ENCODE peak calls at places on chromosomes 7 and 10, in four cellular contexts. One of them, this sample, is unnamed.

GRCh38 chr7:131188367-131189339 is 139.0 kb upstream of the MKLN1 start:
- DNase-seq in K562: peak; percentile 58
- DNase-seq in IMR-90: peak; percentile 98
- DNase-seq in GM12878: peak; percentile 61
- DNase-seq in this sample: peak; percentile 79

GRCh38 chr7:16989883-16990413 is 108.2 kb upstream of the AGR3 start:
- DNase-seq in K562: no peak
- DNase-seq in IMR-90: peak; percentile 80
- DNase-seq in GM12878: no peak
- DNase-seq in this sample: peak; percentile 96

GRCh38 chr10:126468876-126469643 is 80.8 kb upstream of the ADAM12 start:
- DNase-seq in K562: no peak
- DNase-seq in IMR-90: no peak
- DNase-seq in GM12878: no peak
- DNase-seq in this sample: no peak

GRCh38 chr10:34880817-34881216 is 65.7 kb upstream of the PARD3 start:
- DNase-seq in K562: no peak
- DNase-seq in IMR-90: no peak
- DNase-seq in GM12878: no peak
- DNase-seq in this sample: no peak

GRCh38 chr10:86389441-86390193 is 23.0 kb upstream of the GRID1 start:
- DNase-seq in K562: peak; percentile 55
- DNase-seq in IMR-90: peak; percentile 19
- DNase-seq in GM12878: no peak
- DNase-seq in this sample: peak; percentile 43

GRCh38 chr7:1514993-1515392 is 10.8 kb upstream of the INTS1 start:
- DNase-seq in K562: no peak
- DNase-seq in IMR-90: no peak
- DNase-seq in GM12878: no peak
- DNase-seq in this sample: no peak

GRCh38 chr10:110081914-110082313 is 74.1 kb downstream of the ADD3 start:
- DNase-seq in K562: no peak
- DNase-seq in IMR-90: no peak
- DNase-seq in GM12878: no peak
- DNase-seq in this sample: peak; percentile 23

GRCh38 chr7:8261711-8262695 is at the start of gene ICA1:
- DNase-seq in K562: peak; percentile 78
- DNase-seq in IMR-90: no peak
- DNase-seq in GM12878: no peak
- DNase-seq in this sample: peak; percentile 39

GRCh38 chr7:44306608-44307007 is 18.8 kb downstream of the CAMK2B start:
- DNase-seq in K562: peak; percentile 9
- DNase-seq in IMR-90: no peak
- DNase-seq in GM12878: no peak
- DNase-seq in this sample: no peak

GRCh38 chr10:95297402-95297801 is 6.6 kb upstream of the PDLIM1 start:
- DNase-seq in K562: peak; percentile 24
- DNase-seq in IMR-90: no peak
- DNase-seq in GM12878: no peak
- DNase-seq in this sample: no peak

GRCh38 chr7:47755248-47755647 is 173.3 kb upstream of the TNS3 start:
- DNase-seq in K562: no peak
- DNase-seq in IMR-90: no peak
- DNase-seq in GM12878: no peak
- DNase-seq in this sample: no peak

GRCh38 chr7:29274156-29275017 is 79.8 kb downstream of the CHN2 start:
- DNase-seq in K562: no peak
- DNase-seq in IMR-90: no peak
- DNase-seq in GM12878: no peak
- DNase-seq in this sample: no peak

GRCh38 chr7:155505422-155505793 is 41.0 kb downstream of the CNPY1 start:
- DNase-seq in K562: no peak
- DNase-seq in IMR-90: no peak
- DNase-seq in GM12878: no peak
- DNase-seq in this sample: no peak

GRCh38 chr7:157120181-157120580 is 18.5 kb upstream of the UBE3C start:
- DNase-seq in K562: no peak
- DNase-seq in IMR-90: no peak
- DNase-seq in GM12878: no peak
- DNase-seq in this sample: no peak

GRCh38 chr10:80971461-80971860 is 433.8 kb downstream of the SH2D4B start:
- DNase-seq in K562: no peak
- DNase-seq in IMR-90: no peak
- DNase-seq in GM12878: no peak
- DNase-seq in this sample: no peak

GRCh38 chr10:101485681-101486554 is 102.1 kb downstream of the POLL start:
- DNase-seq in K562: no peak
- DNase-seq in IMR-90: no peak
- DNase-seq in GM12878: no peak
- DNase-seq in this sample: no peak

GRCh38 chr7:12754179-12754578 is 66.7 kb downstream of the ARL4A start:
- DNase-seq in K562: no peak
- DNase-seq in IMR-90: peak; percentile 16
- DNase-seq in GM12878: no peak
- DNase-seq in this sample: no peak

GRCh38 chr10:91907914-91908357 is 1.4 kb downstream of the FGFBP3 start:
- DNase-seq in K562: no peak
- DNase-seq in IMR-90: no peak
- DNase-seq in GM12878: no peak
- DNase-seq in this sample: peak; percentile 29

GRCh38 chr7:116836080-116836479 is 26.3 kb upstream of the CAPZA2 start:
- DNase-seq in K562: no peak
- DNase-seq in IMR-90: no peak
- DNase-seq in GM12878: no peak
- DNase-seq in this sample: no peak

GRCh38 chr7:113292105-113292504 is 173.8 kb upstream of the SMIM30 start:
- DNase-seq in K562: no peak
- DNase-seq in IMR-90: no peak
- DNase-seq in GM12878: no peak
- DNase-seq in this sample: no peak

GRCh38 chr10:33335550-33335799 is 1.0 kb upstream of the NRP1 start:
- DNase-seq in K562: no peak
- DNase-seq in IMR-90: no peak
- DNase-seq in GM12878: no peak
- DNase-seq in this sample: peak; percentile 58

GRCh38 chr7:13920053-13920697 is 69.3 kb downstream of the ETV1 start:
- DNase-seq in K562: peak; percentile 9
- DNase-seq in IMR-90: peak; percentile 100
- DNase-seq in GM12878: no peak
- DNase-seq in this sample: peak; percentile 7

GRCh38 chr7:37908221-37908788 is 8.3 kb downstream of the SFRP4 start:
- DNase-seq in K562: no peak
- DNase-seq in IMR-90: peak; percentile 26
- DNase-seq in GM12878: no peak
- DNase-seq in this sample: no peak

GRCh38 chr7:123580406-123581161 is 21.0 kb upstream of the ASB15 start:
- DNase-seq in K562: no peak
- DNase-seq in IMR-90: peak; percentile 42
- DNase-seq in GM12878: no peak
- DNase-seq in this sample: peak; percentile 53

GRCh38 chr10:46537309-46537708 is 19.1 kb downstream of the GPRIN2 start:
- DNase-seq in K562: no peak
- DNase-seq in IMR-90: no peak
- DNase-seq in GM12878: no peak
- DNase-seq in this sample: no peak

GRCh38 chr7:6648066-6648814 is 11.1 kb downstream of the ZNF316 start:
- DNase-seq in K562: no peak
- DNase-seq in IMR-90: no peak
- DNase-seq in GM12878: no peak
- DNase-seq in this sample: no peak

GRCh38 chr7:6650521-6651011 is 13.4 kb downstream of the ZNF316 start:
- DNase-seq in K562: no peak
- DNase-seq in IMR-90: no peak
- DNase-seq in GM12878: no peak
- DNase-seq in this sample: no peak

GRCh38 chr7:6648815-6649104 is 11.6 kb downstream of the ZNF316 start:
- DNase-seq in K562: no peak
- DNase-seq in IMR-90: no peak
- DNase-seq in GM12878: no peak
- DNase-seq in this sample: no peak

GRCh38 chr7:6650086-6650485 is 13.0 kb downstream of the ZNF316 start:
- DNase-seq in K562: no peak
- DNase-seq in IMR-90: no peak
- DNase-seq in GM12878: no peak
- DNase-seq in this sample: no peak

DNA sequence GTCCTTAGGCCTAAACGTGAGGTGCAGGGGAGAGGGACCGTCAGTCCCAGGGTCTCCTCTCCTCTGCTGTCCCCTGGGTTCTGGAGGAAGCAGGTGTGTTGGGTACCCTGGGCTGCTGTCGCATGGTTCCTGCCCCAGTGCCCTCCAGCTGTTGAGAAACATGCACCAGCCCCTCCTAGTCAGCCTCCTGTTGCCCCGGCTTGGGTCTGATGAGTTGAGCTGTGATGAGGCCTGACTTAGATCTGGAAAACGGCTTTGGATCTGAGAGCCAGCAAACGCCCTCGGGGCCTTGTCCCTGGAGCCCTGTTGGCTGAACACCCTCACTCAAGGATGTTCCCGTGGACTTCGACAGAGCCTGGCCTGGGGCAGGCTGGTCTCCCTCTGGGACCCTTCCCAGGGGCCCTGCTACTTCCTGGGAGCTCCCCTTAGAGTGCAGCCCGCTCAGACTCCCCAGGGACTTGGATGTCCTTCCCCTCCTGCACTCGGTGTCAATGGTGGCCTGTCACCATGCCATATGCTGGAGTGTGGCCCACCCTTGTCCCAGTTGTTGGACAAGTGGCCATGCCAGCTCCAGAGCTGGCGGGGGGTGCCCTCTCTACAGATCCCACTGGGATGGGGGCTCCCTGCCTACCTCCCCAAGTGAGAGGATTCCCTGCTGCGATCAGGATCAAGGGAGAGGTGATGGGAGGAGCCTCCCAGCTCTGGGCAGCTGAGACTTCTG is 12.3 kb downstream of the ZNF316 start:
- DNase-seq in K562: no peak
- DNase-seq in IMR-90: no peak
- DNase-seq in GM12878: no peak
- DNase-seq in this sample: no peak
- TF ChIP-seq ELK1 in K562: no peak
- TF ChIP-seq ELK1 in IMR-90: no peak
- TF ChIP-seq ELK1 in GM12878: no peak
- TF ChIP-seq ELK1 in this sample: no peak

GRCh38 chr7:27129729-27130539 is 623 bp downstream of the HOXA4 start:
- DNase-seq in K562: no peak
- DNase-seq in IMR-90: no peak
- DNase-seq in GM12878: no peak
- DNase-seq in this sample: no peak
- TF ChIP-seq ELK1 in K562: no peak
- TF ChIP-seq ELK1 in IMR-90: no peak
- TF ChIP-seq ELK1 in GM12878: no peak
- TF ChIP-seq ELK1 in this sample: no peak

GRCh38 chr10:18918545-18918944 is 130.1 kb upstream of the MALRD1 start:
- DNase-seq in K562: no peak
- DNase-seq in IMR-90: peak; percentile 98
- DNase-seq in GM12878: no peak
- DNase-seq in this sample: no peak
- TF ChIP-seq ELK1 in K562: no peak
- TF ChIP-seq ELK1 in IMR-90: no peak
- TF ChIP-seq ELK1 in GM12878: no peak
- TF ChIP-seq ELK1 in this sample: no peak

GRCh38 chr7:28083998-28084985 is 96.3 kb downstream of the JAZF1 start:
- DNase-seq in K562: no peak
- DNase-seq in IMR-90: no peak
- DNase-seq in GM12878: no peak
- DNase-seq in this sample: no peak

GRCh38 chr7:28081016-28081415 is 99.6 kb downstream of the JAZF1 start:
- DNase-seq in K562: no peak
- DNase-seq in IMR-90: no peak
- DNase-seq in GM12878: no peak
- DNase-seq in this sample: no peak

GRCh38 chr7:28086198-28086597 is 94.4 kb downstream of the JAZF1 start:
- DNase-seq in K562: no peak
- DNase-seq in IMR-90: no peak
- DNase-seq in GM12878: no peak
- DNase-seq in this sample: no peak

GRCh38 chr7:28082071-28082470 is 98.5 kb downstream of the JAZF1 start:
- DNase-seq in K562: no peak
- DNase-seq in IMR-90: no peak
- DNase-seq in GM12878: no peak
- DNase-seq in this sample: no peak

GRCh38 chr7:28083159-28083997 is 97.2 kb downstream of the JAZF1 start:
- DNase-seq in K562: no peak
- DNase-seq in IMR-90: peak; percentile 43
- DNase-seq in GM12878: no peak
- DNase-seq in this sample: peak; percentile 31
- TF ChIP-seq ELK1 in K562: no peak
- TF ChIP-seq ELK1 in IMR-90: no peak
- TF ChIP-seq ELK1 in GM12878: no peak
- TF ChIP-seq ELK1 in this sample: no peak

DNA sequence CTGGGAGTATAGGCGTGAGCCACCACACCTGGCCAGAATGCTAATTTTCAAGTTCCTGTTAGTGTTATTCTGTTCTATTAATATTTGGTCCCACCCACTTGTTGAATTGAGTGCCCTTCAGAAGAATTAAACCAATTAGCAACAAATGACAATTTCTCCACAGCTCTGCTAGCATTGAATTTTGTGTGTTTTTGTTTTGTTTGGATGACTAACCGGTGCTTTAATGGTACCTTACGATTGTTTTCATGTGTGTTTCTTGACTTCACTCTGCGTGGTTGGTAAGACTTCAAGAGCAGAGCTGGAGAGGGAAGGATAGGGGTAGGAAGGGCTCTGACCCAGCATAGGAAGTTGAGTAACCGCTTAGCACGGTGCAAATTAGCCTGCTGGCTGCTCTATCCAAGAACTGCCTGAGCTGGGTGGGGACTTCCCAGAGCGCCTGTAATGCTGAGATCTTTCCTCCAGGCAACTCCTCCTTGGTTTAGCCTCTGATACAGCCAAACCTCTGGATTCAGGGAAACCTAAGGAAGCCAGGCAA is 4.6 kb downstream of the ARPC1B start:
- DNase-seq in K562: no peak
- DNase-seq in IMR-90: peak; percentile 88
- DNase-seq in GM12878: peak; percentile 68
- DNase-seq in this sample: peak; percentile 55
- TF ChIP-seq ELK1 in K562: no peak
- TF ChIP-seq ELK1 in IMR-90: no peak
- TF ChIP-seq ELK1 in GM12878: no peak
- TF ChIP-seq ELK1 in this sample: no peak

GRCh38 chr10:70328987-70329386 is 45.2 kb upstream of the NPFFR1 start:
- DNase-seq in K562: no peak
- DNase-seq in IMR-90: peak; percentile 28
- DNase-seq in GM12878: no peak
- DNase-seq in this sample: no peak
- TF ChIP-seq ELK1 in K562: no peak
- TF ChIP-seq ELK1 in IMR-90: no peak
- TF ChIP-seq ELK1 in GM12878: no peak
- TF ChIP-seq ELK1 in this sample: no peak